ENCODE peak calls at places on chromosomes 5 and 9, in seven cellular contexts. One of them, this sample, is unnamed.

GRCh38 chr5:133552925-133553525 is 59.3 kb downstream of the FSTL4 start:
- DNase-seq in H54: peak; percentile 57
- DNase-seq in cardiac fibroblast: peak; percentile 63
- DNase-seq in fibroblast of the aortic adventitia: peak; percentile 50
- DNase-seq in progenitor cell of endocrine pancreas: peak; percentile 34
- DNase-seq in HCEC 1CT: peak; percentile 40
- DNase-seq in hepatic stellate cell: peak; percentile 25
- DNase-seq in this sample: peak; percentile 79

GRCh38 chr5:155085282-155085990 is 71.9 kb downstream of the KIF4B start:
- DNase-seq in HCEC 1CT: no peak
- DNase-seq in hepatic stellate cell: no peak
- DNase-seq in H54: no peak
- DNase-seq in fibroblast of the aortic adventitia: no peak
- DNase-seq in cardiac fibroblast: no peak
- DNase-seq in progenitor cell of endocrine pancreas: no peak
- DNase-seq in this sample: peak; percentile 83

GRCh38 chr9:4923580-4924544 is 61.2 kb upstream of the JAK2 start:
- DNase-seq in H54: no peak
- DNase-seq in hepatic stellate cell: peak; percentile 25
- DNase-seq in cardiac fibroblast: peak; percentile 53
- DNase-seq in fibroblast of the aortic adventitia: peak; percentile 46
- DNase-seq in progenitor cell of endocrine pancreas: no peak
- DNase-seq in HCEC 1CT: peak; percentile 58
- DNase-seq in this sample: peak; percentile 1

GRCh38 chr5:122845253-122846050 is at the start of gene SNX24:
- DNase-seq in progenitor cell of endocrine pancreas: peak; percentile 66
- DNase-seq in fibroblast of the aortic adventitia: peak; percentile 67
- DNase-seq in hepatic stellate cell: peak; percentile 76
- DNase-seq in cardiac fibroblast: peak; percentile 74
- DNase-seq in HCEC 1CT: peak; percentile 72
- DNase-seq in H54: peak; percentile 73
- DNase-seq in this sample: peak; percentile 81

GRCh38 chr5:40841068-40841805 is at the start of gene CARD6:
- DNase-seq in hepatic stellate cell: peak; percentile 34
- DNase-seq in HCEC 1CT: peak; percentile 63
- DNase-seq in progenitor cell of endocrine pancreas: no peak
- DNase-seq in H54: peak; percentile 26
- DNase-seq in fibroblast of the aortic adventitia: peak; percentile 71
- DNase-seq in cardiac fibroblast: peak; percentile 67
- DNase-seq in this sample: no peak

GRCh38 chr5:125196479-125197183 is 450.2 kb upstream of the ZNF608 start:
- DNase-seq in progenitor cell of endocrine pancreas: no peak
- DNase-seq in cardiac fibroblast: peak; percentile 40
- DNase-seq in HCEC 1CT: no peak
- DNase-seq in H54: no peak
- DNase-seq in fibroblast of the aortic adventitia: no peak
- DNase-seq in hepatic stellate cell: no peak
- DNase-seq in this sample: no peak

GRCh38 chr5:181047921-181048320 is 7.9 kb downstream of the BTNL9 start:
- DNase-seq in cardiac fibroblast: no peak
- DNase-seq in H54: no peak
- DNase-seq in progenitor cell of endocrine pancreas: no peak
- DNase-seq in HCEC 1CT: no peak
- DNase-seq in hepatic stellate cell: no peak
- DNase-seq in fibroblast of the aortic adventitia: no peak
- DNase-seq in this sample: no peak

GRCh38 chr5:145493435-145493834 is 341.7 kb downstream of the PRELID2 start:
- DNase-seq in cardiac fibroblast: no peak
- DNase-seq in fibroblast of the aortic adventitia: no peak
- DNase-seq in progenitor cell of endocrine pancreas: no peak
- DNase-seq in hepatic stellate cell: no peak
- DNase-seq in H54: no peak
- DNase-seq in HCEC 1CT: no peak
- DNase-seq in this sample: no peak

GRCh38 chr5:60883229-60883628 is 39.2 kb upstream of the ELOVL7 start:
- DNase-seq in fibroblast of the aortic adventitia: peak; percentile 8
- DNase-seq in hepatic stellate cell: peak; percentile 9
- DNase-seq in HCEC 1CT: peak; percentile 7
- DNase-seq in progenitor cell of endocrine pancreas: no peak
- DNase-seq in H54: peak; percentile 5
- DNase-seq in cardiac fibroblast: peak; percentile 4
- DNase-seq in this sample: peak; percentile 10

GRCh38 chr9:109604036-109604600 is 106.0 kb upstream of the PTPN3 start:
- DNase-seq in fibroblast of the aortic adventitia: peak; percentile 3
- DNase-seq in progenitor cell of endocrine pancreas: no peak
- DNase-seq in H54: no peak
- DNase-seq in HCEC 1CT: no peak
- DNase-seq in cardiac fibroblast: peak; percentile 42
- DNase-seq in hepatic stellate cell: no peak
- DNase-seq in this sample: no peak

GRCh38 chr5:76601470-76601869 is 21.7 kb downstream of the F2RL2 start:
- DNase-seq in fibroblast of the aortic adventitia: peak; percentile 88
- DNase-seq in HCEC 1CT: peak; percentile 63
- DNase-seq in progenitor cell of endocrine pancreas: no peak
- DNase-seq in H54: no peak
- DNase-seq in hepatic stellate cell: peak; percentile 31
- DNase-seq in cardiac fibroblast: peak; percentile 88
- DNase-seq in this sample: peak; percentile 80

GRCh38 chr9:137493163-137494103 is 34.3 kb upstream of the NSMF start:
- DNase-seq in cardiac fibroblast: no peak
- DNase-seq in H54: peak; percentile 72
- DNase-seq in progenitor cell of endocrine pancreas: no peak
- DNase-seq in hepatic stellate cell: no peak
- DNase-seq in fibroblast of the aortic adventitia: no peak
- DNase-seq in HCEC 1CT: no peak
- DNase-seq in this sample: no peak

GRCh38 chr5:1204693-1205242 is 3.4 kb downstream of the SLC6A19 start:
- DNase-seq in cardiac fibroblast: peak; percentile 31
- DNase-seq in HCEC 1CT: peak; percentile 49
- DNase-seq in progenitor cell of endocrine pancreas: no peak
- DNase-seq in fibroblast of the aortic adventitia: peak; percentile 22
- DNase-seq in H54: no peak
- DNase-seq in hepatic stellate cell: peak; percentile 52
- DNase-seq in this sample: no peak

GRCh38 chr9:4984571-4985375 is at the start of gene JAK2:
- DNase-seq in hepatic stellate cell: peak; percentile 87
- DNase-seq in fibroblast of the aortic adventitia: peak; percentile 91
- DNase-seq in HCEC 1CT: peak; percentile 95
- DNase-seq in progenitor cell of endocrine pancreas: peak; percentile 70
- DNase-seq in cardiac fibroblast: peak; percentile 97
- DNase-seq in H54: peak; percentile 75
- DNase-seq in this sample: peak; percentile 63

GRCh38 chr5:123535648-123536047 is 23.7 kb downstream of the CSNK1G3 start:
- DNase-seq in cardiac fibroblast: no peak
- DNase-seq in progenitor cell of endocrine pancreas: no peak
- DNase-seq in fibroblast of the aortic adventitia: no peak
- DNase-seq in HCEC 1CT: no peak
- DNase-seq in hepatic stellate cell: no peak
- DNase-seq in H54: no peak
- DNase-seq in this sample: no peak

GRCh38 chr9:131084661-131085369 is 11.5 kb upstream of the AIF1L start:
- DNase-seq in cardiac fibroblast: no peak
- DNase-seq in H54: no peak
- DNase-seq in progenitor cell of endocrine pancreas: no peak
- DNase-seq in fibroblast of the aortic adventitia: no peak
- DNase-seq in HCEC 1CT: no peak
- DNase-seq in hepatic stellate cell: no peak
- DNase-seq in this sample: no peak

GRCh38 chr5:148834689-148835088 is 8.3 kb downstream of the ADRB2 start:
- DNase-seq in H54: no peak
- DNase-seq in fibroblast of the aortic adventitia: no peak
- DNase-seq in progenitor cell of endocrine pancreas: no peak
- DNase-seq in HCEC 1CT: no peak
- DNase-seq in cardiac fibroblast: no peak
- DNase-seq in hepatic stellate cell: no peak
- DNase-seq in this sample: no peak

GRCh38 chr5:83107692-83108410 is 30.5 kb downstream of the XRCC4 start:
- DNase-seq in progenitor cell of endocrine pancreas: no peak
- DNase-seq in fibroblast of the aortic adventitia: no peak
- DNase-seq in hepatic stellate cell: no peak
- DNase-seq in HCEC 1CT: no peak
- DNase-seq in cardiac fibroblast: no peak
- DNase-seq in H54: no peak
- DNase-seq in this sample: no peak

GRCh38 chr5:110751902-110752762 is 13.3 kb downstream of the SLC25A46 start:
- DNase-seq in progenitor cell of endocrine pancreas: no peak
- DNase-seq in hepatic stellate cell: no peak
- DNase-seq in cardiac fibroblast: no peak
- DNase-seq in HCEC 1CT: peak; percentile 61
- DNase-seq in H54: no peak
- DNase-seq in fibroblast of the aortic adventitia: no peak
- DNase-seq in this sample: no peak

GRCh38 chr5:37664551-37664950 is 175.3 kb downstream of the GDNF start:
- DNase-seq in cardiac fibroblast: no peak
- DNase-seq in progenitor cell of endocrine pancreas: no peak
- DNase-seq in hepatic stellate cell: no peak
- DNase-seq in H54: no peak
- DNase-seq in HCEC 1CT: no peak
- DNase-seq in fibroblast of the aortic adventitia: no peak
- DNase-seq in this sample: no peak

GRCh38 chr5:110925916-110926315 is 145.6 kb upstream of the TSLP start:
- DNase-seq in H54: no peak
- DNase-seq in HCEC 1CT: no peak
- DNase-seq in hepatic stellate cell: no peak
- DNase-seq in fibroblast of the aortic adventitia: peak; percentile 25
- DNase-seq in cardiac fibroblast: peak; percentile 24
- DNase-seq in progenitor cell of endocrine pancreas: no peak
- DNase-seq in this sample: no peak

GRCh38 chr5:172418847-172419810 is 35.2 kb downstream of the SH3PXD2B start:
- DNase-seq in cardiac fibroblast: no peak
- DNase-seq in progenitor cell of endocrine pancreas: no peak
- DNase-seq in fibroblast of the aortic adventitia: peak; percentile 43
- DNase-seq in hepatic stellate cell: no peak
- DNase-seq in HCEC 1CT: no peak
- DNase-seq in H54: no peak
- DNase-seq in this sample: peak; percentile 86

GRCh38 chr9:117425562-117425961 is 10.7 kb upstream of the ASTN2 start:
- DNase-seq in hepatic stellate cell: no peak
- DNase-seq in cardiac fibroblast: no peak
- DNase-seq in progenitor cell of endocrine pancreas: no peak
- DNase-seq in fibroblast of the aortic adventitia: no peak
- DNase-seq in HCEC 1CT: no peak
- DNase-seq in H54: no peak
- DNase-seq in this sample: no peak

This sample was measured in RWPE1.